ENCODE peak calls at places on chromosomes 16 and 17, in six cellular contexts. A, N, C, R, O and Q are unnamed samples. For H3K4me1, the result is how much of the 10 kb centered on the place peaks cover.

GRCh38 chr16:86959182-86959651 is 358.0 kb downstream of the C16orf95 start:
- DNase-seq in A (no peak), N (no peak), C (no peak), R (no peak), O (no peak), Q (no peak)

GRCh38 chr17:77933777-77934398 is 24.6 kb upstream of the TNRC6C start:
- DNase-seq in A (no peak), N (no peak), C (no peak), R (no peak), O (no peak), Q (no peak)

GRCh38 chr17:36534117-36534880 is at the start of gene MYO19:
- DNase-seq in A (peak), N (peak), C (peak), R (peak), O (peak), Q (peak)

GRCh38 chr16:31128711-31129567 is 6.6 kb downstream of the PRSS8 start:
- DNase-seq in A (peak), N (peak), C (peak), R (peak), O (no peak), Q (peak)

GRCh38 chr17:4586043-4586442 is 1.7 kb downstream of the SMTNL2 start:
- DNase-seq in A (no peak), N (no peak), C (no peak), R (no peak), O (no peak), Q (no peak)

GRCh38 chr16:28822520-28823290 is at the start of gene ATXN2L:
- DNase-seq in A (peak), N (peak), C (peak), R (peak), O (peak), Q (peak)

GRCh38 chr16:63005356-63005755 is 969.1 kb upstream of the CDH8 start:
- DNase-seq in A (no peak), N (no peak), C (no peak), R (no peak), O (no peak), Q (no peak)

GRCh38 chr17:61431594-61432311 is 20.5 kb upstream of the TBX4 start:
- DNase-seq in A (no peak), N (no peak), C (no peak), R (no peak), O (peak), Q (no peak)

GRCh38 chr17:8141741-8142140 is 10.5 kb downstream of the PER1 start:
- DNase-seq in A (no peak), N (no peak), C (no peak), R (no peak), O (no peak), Q (no peak)

GRCh38 chr17:56076980-56077379 is 76.3 kb upstream of the ANKFN1 start:
- DNase-seq in A (no peak), N (no peak), C (no peak), R (no peak), O (no peak), Q (no peak)

GRCh38 chr17:47831934-47832327 is 461 bp downstream of the LRRC46 start:
- DNase-seq in A (no peak), N (peak), C (no peak), R (no peak), O (no peak), Q (no peak)

GRCh38 chr16:65600629-65601028 is 478.8 kb upstream of the CDH11 start:
- DNase-seq in A (no peak), N (no peak), C (no peak), R (no peak), O (no peak), Q (no peak)

GRCh38 chr16:81478876-81479496 is 34.4 kb downstream of the CMIP start:
- DNase-seq in A (no peak), N (peak), C (no peak), R (peak), O (no peak), Q (peak)

GRCh38 chr17:66469088-66469442 is 166.7 kb downstream of the PRKCA start:
- DNase-seq in A (no peak), N (no peak), C (no peak), R (no peak), O (no peak), Q (no peak)

GRCh38 chr16:67447508-67448076 is 16.7 kb downstream of the HSD11B2 start:
- DNase-seq in A (no peak), N (peak), C (peak), R (peak), O (peak), Q (peak)

GRCh38 chr17:46982577-46982976 is 3.5 kb upstream of the RPRML start:
- DNase-seq in A (no peak), N (no peak), C (no peak), R (no peak), O (no peak), Q (no peak)

GRCh38 chr17:83182620-83183063 is 103.2 kb downstream of the METRNL start:
- DNase-seq in A (peak), N (no peak), C (no peak), R (no peak), O (no peak), Q (peak)

GRCh38 chr16:22202261-22202637 is 3.8 kb upstream of the EEF2K start:
- DNase-seq in A (no peak), N (no peak), C (no peak), R (no peak), O (no peak), Q (no peak)

GRCh38 chr16:67326472-67327309 is at the start of the genes KCTD19 and LRRC36:
- DNase-seq in A (no peak), N (peak), C (no peak), R (peak), O (peak), Q (peak)

GRCh38 chr17:76748657-76749056 is 10.7 kb downstream of the MFSD11 start:
- DNase-seq in A (no peak), N (no peak), C (no peak), R (no peak), O (no peak), Q (no peak)

GRCh38 chr16:19137201-19137601 is 23.4 kb downstream of the ITPRIPL2 start:
- DNase-seq in A (no peak), N (no peak), C (peak), R (no peak), O (peak), Q (no peak)

GRCh38 chr16:88665148-88665547 is 2.3 kb upstream of the MVD start:
- DNase-seq in A (no peak), N (no peak), C (no peak), R (no peak), O (no peak), Q (peak)

GRCh38 chr16:16019488-16019887 is 70.1 kb downstream of the ABCC1 start:
- DNase-seq in A (no peak), N (no peak), C (peak), R (no peak), O (peak), Q (no peak)

GRCh38 chr17:44205962-44206824 is 6.5 kb upstream of the ATXN7L3 start:
- DNase-seq in A (no peak), N (no peak), C (peak), R (no peak), O (no peak), Q (no peak)
- H3K4me1 ChIP-seq in A (under half), N (under half), C (half or more), R (under half), O (under half), Q (under half)

GRCh38 chr17:39402890-39403605 is 1.6 kb upstream of the FBXL20 start:
- DNase-seq in A (no peak), N (no peak), C (no peak), R (peak), O (no peak), Q (no peak)
- H3K4me3 ChIP-seq in A (no peak), N (no peak), C (no peak), R (no peak), O (no peak), Q (no peak)

GRCh38 chr16:50469744-50470301 is 78.4 kb upstream of the NKD1 start:
- DNase-seq in A (no peak), N (no peak), C (no peak), R (no peak), O (no peak), Q (peak)
- TF ChIP-seq CTCF in A (no peak), N (no peak), C (no peak), R (no peak), O (no peak), Q (no peak)

GRCh38 chr17:17785407-17785806 is 51.4 kb downstream of the SREBF1 start:
- DNase-seq in A (no peak), N (no peak), C (no peak), R (no peak), O (no peak), Q (peak)

GRCh38 chr17:17784599-17785264 is 52.1 kb downstream of the SREBF1 start:
- DNase-seq in A (no peak), N (no peak), C (peak), R (peak), O (no peak), Q (peak)

GRCh38 chr17:17788967-17789366 is 47.8 kb downstream of the SREBF1 start:
- DNase-seq in A (no peak), N (no peak), C (no peak), R (no peak), O (no peak), Q (no peak)

GRCh38 chr17:17787568-17787967 is 49.2 kb downstream of the SREBF1 start:
- DNase-seq in A (no peak), N (no peak), C (no peak), R (no peak), O (no peak), Q (no peak)

GRCh38 chr17:17786998-17787397 is 49.8 kb downstream of the SREBF1 start:
- DNase-seq in A (no peak), N (no peak), C (no peak), R (no peak), O (no peak), Q (no peak)
- H3K4me1 ChIP-seq in A (under half), N (under half), C (under half), R (under half), O (under half), Q (half or more)